ENCODE peak calls at places on chromosomes 2 and 18, in eight cellular contexts. U is GM13977; E is NCI-H1105; V is brain microvascular endothelial cell; O is neural crest cell; P is A172; K is CD4-positive, alpha-beta T cell; A is stromal cell of bone marrow. R is an unnamed sample.
A peak's percentile ranks its signal among the peaks of the same experiment; 100 is the strongest.

GRCh38 chr18:46297124-46297523 is 192.9 kb downstream of the HAUS1 start:
- DNase-seq in U (no peak), E (no peak), V (no peak), O (no peak), P (no peak), K (no peak), A (no peak), R (no peak)

GRCh38 chr2:217986256-217986961 is 16.4 kb downstream of the TNS1 start:
- DNase-seq in U (no peak), E (no peak), V (no peak), O (no peak), P (no peak), K (no peak), A (no peak), R (no peak)

GRCh38 chr2:36507408-36507812 is 90.6 kb downstream of the FEZ2 start:
- DNase-seq in U (peak; percentile 58), E (peak; percentile 4), V (peak; percentile 75), O (peak; percentile 30), P (peak; percentile 70), K (no peak), A (no peak), R (peak; percentile 87)

GRCh38 chr18:5066380-5066977 is 130.6 kb downstream of the AKAIN1 start:
- DNase-seq in U (no peak), E (no peak), V (no peak), O (no peak), P (no peak), K (no peak), A (no peak), R (peak; percentile 84)

GRCh38 chr2:95012881-95013550 is 12.5 kb upstream of the MAL start:
- DNase-seq in U (no peak), E (no peak), V (no peak), O (no peak), P (peak; percentile 29), K (no peak), A (peak; percentile 14), R (no peak)

GRCh38 chr2:47249427-47249826 is 94.3 kb upstream of the STPG4 start:
- DNase-seq in U (no peak), E (no peak), V (peak; percentile 27), O (no peak), P (no peak), K (no peak), A (no peak), R (no peak)

GRCh38 chr18:22674300-22674699 is 256.6 kb upstream of the CTAGE1 start:
- DNase-seq in U (no peak), E (no peak), V (peak; percentile 96), O (no peak), P (peak; percentile 86), K (no peak), A (peak; percentile 91), R (no peak)

GRCh38 chr18:67735506-67735905 is 219.0 kb upstream of the DSEL start:
- DNase-seq in U (no peak), E (no peak), V (no peak), O (no peak), P (no peak), K (no peak), A (no peak), R (no peak)

GRCh38 chr2:170493698-170494097 is 221.4 kb upstream of the SP5 start:
- DNase-seq in U (no peak), E (no peak), V (peak; percentile 43), O (no peak), P (peak; percentile 78), K (no peak), A (no peak), R (no peak)

GRCh38 chr2:194333091-194333490 is 1323.9 kb upstream of the SLC39A10 start:
- DNase-seq in U (no peak), E (no peak), V (no peak), O (no peak), P (no peak), K (no peak), A (no peak), R (no peak)

GRCh38 chr2:38245114-38245641 is 131.9 kb downstream of the ATL2 start:
- DNase-seq in U (no peak), E (no peak), V (no peak), O (no peak), P (peak; percentile 41), K (no peak), A (no peak), R (no peak)

GRCh38 chr2:71619230-71619741 is 165.9 kb downstream of the DYSF start:
- DNase-seq in U (no peak), E (no peak), V (no peak), O (no peak), P (no peak), K (no peak), A (no peak), R (no peak)

GRCh38 chr2:65918760-65919187 is 486.4 kb upstream of the SPRED2 start:
- DNase-seq in U (no peak), E (no peak), V (no peak), O (no peak), P (no peak), K (no peak), A (no peak), R (no peak)

GRCh38 chr2:95530734-95531133 is 46.2 kb upstream of the TRIM43B start:
- DNase-seq in U (peak; percentile 65), E (no peak), V (peak; percentile 83), O (no peak), P (peak; percentile 39), K (no peak), A (no peak), R (no peak)

GRCh38 chr2:16656784-16657391 is 8.7 kb downstream of the CYRIA start:
- DNase-seq in U (peak; percentile 57), E (no peak), V (peak; percentile 9), O (no peak), P (no peak), K (no peak), A (no peak), R (peak; percentile 35)

GRCh38 chr18:22170421-22171262 is 1.3 kb downstream of the GATA6 start:
- DNase-seq in U (peak; percentile 43), E (peak; percentile 21), V (peak; percentile 77), O (peak; percentile 28), P (peak; percentile 31), K (no peak), A (peak; percentile 34), R (peak; percentile 80)